ENCODE peak calls at places on chromosomes 5 and 9, in ten cellular contexts. A, S, R, Z, D, C, T, Y, E and W are unnamed samples.

GRCh38 chr5:35863159-35863558 is 6.5 kb downstream of the IL7R start:
- DNase-seq in A (no peak), S (no peak), R (no peak), Z (no peak), D (no peak), C (no peak), T (no peak), Y (no peak), E (no peak), W (no peak)

GRCh38 chr9:15404171-15404570 is 18.5 kb upstream of the SNAPC3 start:
- DNase-seq in A (no peak), S (no peak), R (no peak), Z (no peak), D (no peak), C (no peak), T (no peak), Y (no peak), E (no peak), W (no peak)

GRCh38 chr9:135047521-135047920 is 39.9 kb upstream of the OLFM1 start:
- DNase-seq in A (no peak), S (no peak), R (no peak), Z (no peak), D (no peak), C (no peak), T (no peak), Y (no peak), E (no peak), W (no peak)

GRCh38 chr9:73149371-73150067 is 2.1 kb upstream of the ANXA1 start:
- DNase-seq in A (no peak), S (peak), R (no peak), Z (no peak), D (peak), C (no peak), T (peak), Y (peak), E (no peak), W (no peak)

GRCh38 chr5:43658499-43658898 is 55.5 kb downstream of the NNT start:
- DNase-seq in A (no peak), S (peak), R (no peak), Z (no peak), D (no peak), C (no peak), T (no peak), Y (no peak), E (no peak), W (no peak)

GRCh38 chr5:7078901-7079300 is 317.0 kb upstream of the ADCY2 start:
- DNase-seq in A (peak), S (no peak), R (no peak), Z (no peak), D (peak), C (no peak), T (peak), Y (no peak), E (peak), W (peak)

GRCh38 chr5:45038366-45038987 is 229.7 kb downstream of the MRPS30 start:
- DNase-seq in A (peak), S (peak), R (no peak), Z (no peak), D (peak), C (peak), T (peak), Y (no peak), E (peak), W (no peak)

GRCh38 chr5:141484499-141485304 is at the start of gene PCDHGC4:
- DNase-seq in A (peak), S (peak), R (no peak), Z (no peak), D (no peak), C (peak), T (peak), Y (no peak), E (peak), W (peak)

GRCh38 chr9:706606-707451 is 134.7 kb upstream of the DMRT1 start:
- DNase-seq in A (peak), S (peak), R (peak), Z (no peak), D (no peak), C (peak), T (peak), Y (peak), E (peak), W (peak)

GRCh38 chr9:3497406-3497805 is 28.4 kb downstream of the RFX3 start:
- DNase-seq in A (no peak), S (peak), R (no peak), Z (no peak), D (no peak), C (no peak), T (no peak), Y (no peak), E (no peak), W (no peak)

GRCh38 chr5:123771715-123772114 is 259.7 kb downstream of the CSNK1G3 start:
- DNase-seq in A (no peak), S (no peak), R (no peak), Z (no peak), D (no peak), C (no peak), T (no peak), Y (no peak), E (no peak), W (no peak)

GRCh38 chr5:133376986-133377385 is 235.4 kb downstream of the FSTL4 start:
- DNase-seq in A (no peak), S (no peak), R (no peak), Z (no peak), D (no peak), C (no peak), T (no peak), Y (peak), E (no peak), W (peak)

GRCh38 chr5:68405026-68405684 is 189.6 kb downstream of the PIK3R1 start:
- DNase-seq in A (no peak), S (no peak), R (no peak), Z (no peak), D (no peak), C (no peak), T (peak), Y (no peak), E (no peak), W (no peak)

GRCh38 chr9:114829686-114830085 is 23.8 kb upstream of the TNFSF15 start:
- DNase-seq in A (no peak), S (no peak), R (no peak), Z (no peak), D (no peak), C (no peak), T (no peak), Y (no peak), E (no peak), W (no peak)

GRCh38 chr9:112548836-112549235 is 62.2 kb downstream of the KIAA1958 start:
- DNase-seq in A (no peak), S (no peak), R (no peak), Z (no peak), D (no peak), C (no peak), T (no peak), Y (no peak), E (no peak), W (no peak)

GRCh38 chr5:58074222-58074621 is 385.7 kb downstream of the PLK2 start:
- DNase-seq in A (no peak), S (no peak), R (no peak), Z (no peak), D (no peak), C (no peak), T (no peak), Y (no peak), E (no peak), W (no peak)

GRCh38 chr5:9197881-9198260 is 348.0 kb downstream of the SEMA5A start:
- DNase-seq in A (no peak), S (peak), R (no peak), Z (no peak), D (no peak), C (no peak), T (no peak), Y (no peak), E (no peak), W (no peak)

GRCh38 chr5:111243353-111243752 is 19.2 kb downstream of the CAMK4 start:
- DNase-seq in A (no peak), S (no peak), R (no peak), Z (no peak), D (no peak), C (no peak), T (no peak), Y (no peak), E (no peak), W (no peak)

GRCh38 chr5:15598294-15598902 is 98.4 kb downstream of the FBXL7 start:
- DNase-seq in A (peak), S (no peak), R (no peak), Z (no peak), D (no peak), C (no peak), T (peak), Y (no peak), E (peak), W (no peak)

GRCh38 chr5:4653475-4653874 is 486.7 kb upstream of the ADAMTS16 start:
- DNase-seq in A (no peak), S (no peak), R (no peak), Z (no peak), D (no peak), C (no peak), T (no peak), Y (no peak), E (no peak), W (no peak)

GRCh38 chr9:116000748-116001329 is 152.8 kb upstream of the PAPPA start:
- DNase-seq in A (peak), S (no peak), R (peak), Z (no peak), D (no peak), C (no peak), T (peak), Y (no peak), E (peak), W (peak)

GRCh38 chr5:5954199-5954598 is 424.1 kb downstream of the MED10 start:
- DNase-seq in A (no peak), S (no peak), R (no peak), Z (no peak), D (no peak), C (no peak), T (no peak), Y (no peak), E (no peak), W (no peak)

GRCh38 chr5:107514305-107514704 is 156.4 kb downstream of the EFNA5 start:
- DNase-seq in A (no peak), S (peak), R (no peak), Z (no peak), D (no peak), C (no peak), T (no peak), Y (no peak), E (no peak), W (no peak)

GRCh38 chr9:111516061-111516465 is 8.9 kb upstream of the ZNF483 start:
- DNase-seq in A (no peak), S (no peak), R (no peak), Z (no peak), D (no peak), C (no peak), T (no peak), Y (no peak), E (no peak), W (no peak)

GRCh38 chr5:60349891-60350415 is 350.0 kb downstream of the DEPDC1B start:
- DNase-seq in A (no peak), S (no peak), R (no peak), Z (no peak), D (no peak), C (peak), T (no peak), Y (no peak), E (no peak), W (no peak)

GRCh38 chr5:177501874-177502678 is 4.7 kb upstream of the PDLIM7 start:
- DNase-seq in A (no peak), S (no peak), R (no peak), Z (no peak), D (no peak), C (no peak), T (no peak), Y (no peak), E (no peak), W (no peak)

GRCh38 chr5:133688386-133688785 is 76.0 kb upstream of the FSTL4 start:
- DNase-seq in A (no peak), S (no peak), R (no peak), Z (no peak), D (no peak), C (no peak), T (no peak), Y (no peak), E (no peak), W (no peak)

GRCh38 chr9:77752566-77752965 is 104.4 kb upstream of the GNA14 start:
- DNase-seq in A (no peak), S (peak), R (no peak), Z (no peak), D (no peak), C (no peak), T (no peak), Y (no peak), E (no peak), W (no peak)

GRCh38 chr9:12627091-12627490 is 66.1 kb upstream of the TYRP1 start:
- DNase-seq in A (no peak), S (no peak), R (no peak), Z (no peak), D (no peak), C (no peak), T (no peak), Y (no peak), E (no peak), W (no peak)

GRCh38 chr5:167684251-167684650 is 607.2 kb upstream of the WWC1 start:
- DNase-seq in A (no peak), S (no peak), R (no peak), Z (no peak), D (no peak), C (no peak), T (no peak), Y (no peak), E (no peak), W (no peak)

GRCh38 chr5:61603211-61603908 is 271.3 kb downstream of the ZSWIM6 start:
- DNase-seq in A (no peak), S (no peak), R (no peak), Z (no peak), D (no peak), C (no peak), T (no peak), Y (no peak), E (no peak), W (no peak)